ENCODE peak calls at places on chromosomes 2 and 18, in nine cellular contexts. One of them, this sample, is unnamed.
A peak's percentile ranks its signal among the peaks of the same experiment; 100 is the strongest.

GRCh38 chr18:2256577-2256976 is 314.7 kb downstream of the METTL4 start:
- DNase-seq in naive thymus-derived CD4-positive, alpha-beta T cell: no peak
- DNase-seq in small intestine: no peak
- DNase-seq in ovary: no peak
- DNase-seq in aorta: no peak
- DNase-seq in SJSA1: no peak
- DNase-seq in uterus: no peak
- DNase-seq in GM23248: no peak
- DNase-seq in coronary artery: no peak
- DNase-seq in this sample: no peak

GRCh38 chr2:201358684-201359083 is 1.5 kb upstream of the FLACC1 start:
- DNase-seq in GM23248: peak; percentile 92
- DNase-seq in SJSA1: peak; percentile 36
- DNase-seq in ovary: no peak
- DNase-seq in aorta: no peak
- DNase-seq in coronary artery: no peak
- DNase-seq in naive thymus-derived CD4-positive, alpha-beta T cell: no peak
- DNase-seq in uterus: no peak
- DNase-seq in small intestine: no peak
- DNase-seq in this sample: no peak

GRCh38 chr18:58761970-58762780 is 90.9 kb downstream of the MALT1 start:
- DNase-seq in aorta: no peak
- DNase-seq in uterus: no peak
- DNase-seq in ovary: no peak
- DNase-seq in naive thymus-derived CD4-positive, alpha-beta T cell: no peak
- DNase-seq in SJSA1: no peak
- DNase-seq in GM23248: no peak
- DNase-seq in coronary artery: peak; percentile 52
- DNase-seq in small intestine: no peak
- DNase-seq in this sample: no peak

GRCh38 chr2:178404380-178404767 is 46.6 kb downstream of the PRKRA start:
- DNase-seq in coronary artery: no peak
- DNase-seq in aorta: no peak
- DNase-seq in SJSA1: peak; percentile 52
- DNase-seq in small intestine: no peak
- DNase-seq in naive thymus-derived CD4-positive, alpha-beta T cell: no peak
- DNase-seq in uterus: no peak
- DNase-seq in GM23248: peak; percentile 86
- DNase-seq in ovary: no peak
- DNase-seq in this sample: no peak

GRCh38 chr18:62450546-62451395 is 72.1 kb upstream of the ZCCHC2 start:
- DNase-seq in SJSA1: peak; percentile 62
- DNase-seq in small intestine: peak; percentile 89
- DNase-seq in ovary: peak; percentile 36
- DNase-seq in uterus: peak; percentile 35
- DNase-seq in naive thymus-derived CD4-positive, alpha-beta T cell: no peak
- DNase-seq in coronary artery: peak; percentile 90
- DNase-seq in GM23248: peak; percentile 91
- DNase-seq in aorta: peak; percentile 94
- DNase-seq in this sample: peak; percentile 79

GRCh38 chr18:71116535-71116934 is 827.7 kb downstream of the SOCS6 start:
- DNase-seq in SJSA1: no peak
- DNase-seq in coronary artery: no peak
- DNase-seq in small intestine: no peak
- DNase-seq in naive thymus-derived CD4-positive, alpha-beta T cell: no peak
- DNase-seq in uterus: no peak
- DNase-seq in ovary: no peak
- DNase-seq in aorta: no peak
- DNase-seq in GM23248: no peak
- DNase-seq in this sample: no peak

GRCh38 chr2:96890726-96891385 is 21.0 kb upstream of the SEMA4C start:
- DNase-seq in uterus: no peak
- DNase-seq in SJSA1: no peak
- DNase-seq in coronary artery: no peak
- DNase-seq in aorta: no peak
- DNase-seq in small intestine: no peak
- DNase-seq in naive thymus-derived CD4-positive, alpha-beta T cell: no peak
- DNase-seq in GM23248: no peak
- DNase-seq in ovary: no peak
- DNase-seq in this sample: no peak

GRCh38 chr2:3505771-3506170 is 13.6 kb downstream of the ADI1 start:
- DNase-seq in SJSA1: peak; percentile 39
- DNase-seq in small intestine: peak; percentile 33
- DNase-seq in ovary: no peak
- DNase-seq in coronary artery: peak; percentile 16
- DNase-seq in aorta: no peak
- DNase-seq in naive thymus-derived CD4-positive, alpha-beta T cell: no peak
- DNase-seq in GM23248: no peak
- DNase-seq in uterus: no peak
- DNase-seq in this sample: no peak

GRCh38 chr2:177072069-177072468 is 140.5 kb upstream of the HNRNPA3 start:
- DNase-seq in GM23248: peak; percentile 29
- DNase-seq in SJSA1: no peak
- DNase-seq in small intestine: no peak
- DNase-seq in naive thymus-derived CD4-positive, alpha-beta T cell: no peak
- DNase-seq in coronary artery: no peak
- DNase-seq in aorta: no peak
- DNase-seq in ovary: no peak
- DNase-seq in uterus: no peak
- DNase-seq in this sample: no peak

GRCh38 chr2:128273469-128274081 is 45.1 kb downstream of the HS6ST1 start:
- DNase-seq in aorta: peak; percentile 59
- DNase-seq in coronary artery: peak; percentile 68
- DNase-seq in small intestine: no peak
- DNase-seq in uterus: no peak
- DNase-seq in SJSA1: no peak
- DNase-seq in naive thymus-derived CD4-positive, alpha-beta T cell: no peak
- DNase-seq in ovary: no peak
- DNase-seq in GM23248: no peak
- DNase-seq in this sample: peak; percentile 61

GRCh38 chr2:180497621-180498152 is 482.7 kb upstream of the UBE2E3 start:
- DNase-seq in small intestine: no peak
- DNase-seq in ovary: no peak
- DNase-seq in uterus: no peak
- DNase-seq in coronary artery: no peak
- DNase-seq in SJSA1: no peak
- DNase-seq in GM23248: no peak
- DNase-seq in naive thymus-derived CD4-positive, alpha-beta T cell: no peak
- DNase-seq in aorta: no peak
- DNase-seq in this sample: no peak

GRCh38 chr2:96553176-96553956 is 16.8 kb downstream of the ARID5A start:
- DNase-seq in naive thymus-derived CD4-positive, alpha-beta T cell: no peak
- DNase-seq in aorta: peak; percentile 79
- DNase-seq in coronary artery: peak; percentile 72
- DNase-seq in uterus: no peak
- DNase-seq in GM23248: no peak
- DNase-seq in ovary: no peak
- DNase-seq in SJSA1: no peak
- DNase-seq in small intestine: no peak
- DNase-seq in this sample: no peak

GRCh38 chr2:207165121-207166038 is at the start of gene KLF7:
- DNase-seq in ovary: peak; percentile 68
- DNase-seq in SJSA1: peak; percentile 86
- DNase-seq in coronary artery: no peak
- DNase-seq in uterus: peak; percentile 49
- DNase-seq in aorta: peak; percentile 83
- DNase-seq in GM23248: peak; percentile 76
- DNase-seq in naive thymus-derived CD4-positive, alpha-beta T cell: peak; percentile 77
- DNase-seq in small intestine: peak; percentile 53
- DNase-seq in this sample: peak; percentile 80

GRCh38 chr18:31217455-31217854 is 54.8 kb upstream of the DSC1 start:
- DNase-seq in aorta: no peak
- DNase-seq in small intestine: no peak
- DNase-seq in naive thymus-derived CD4-positive, alpha-beta T cell: no peak
- DNase-seq in ovary: no peak
- DNase-seq in GM23248: no peak
- DNase-seq in SJSA1: no peak
- DNase-seq in uterus: no peak
- DNase-seq in coronary artery: no peak
- DNase-seq in this sample: no peak

GRCh38 chr2:112691761-112692370 is 29.0 kb upstream of the NT5DC4 start:
- DNase-seq in uterus: no peak
- DNase-seq in naive thymus-derived CD4-positive, alpha-beta T cell: no peak
- DNase-seq in GM23248: peak; percentile 53
- DNase-seq in SJSA1: no peak
- DNase-seq in coronary artery: no peak
- DNase-seq in aorta: no peak
- DNase-seq in ovary: no peak
- DNase-seq in small intestine: no peak
- DNase-seq in this sample: no peak

GRCh38 chr2:200119236-200119635 is 163.9 kb downstream of the MAIP1 start:
- DNase-seq in naive thymus-derived CD4-positive, alpha-beta T cell: no peak
- DNase-seq in uterus: no peak
- DNase-seq in coronary artery: no peak
- DNase-seq in ovary: no peak
- DNase-seq in aorta: no peak
- DNase-seq in GM23248: no peak
- DNase-seq in small intestine: no peak
- DNase-seq in SJSA1: no peak
- DNase-seq in this sample: no peak

GRCh38 chr18:38872342-38872741 is 1306.7 kb upstream of the CELF4 start:
- DNase-seq in small intestine: no peak
- DNase-seq in aorta: no peak
- DNase-seq in GM23248: no peak
- DNase-seq in SJSA1: no peak
- DNase-seq in naive thymus-derived CD4-positive, alpha-beta T cell: no peak
- DNase-seq in coronary artery: no peak
- DNase-seq in ovary: no peak
- DNase-seq in uterus: no peak
- DNase-seq in this sample: no peak

GRCh38 chr2:43178602-43179542 is 47.5 kb downstream of the ZFP36L2 start:
- DNase-seq in coronary artery: peak; percentile 90
- DNase-seq in SJSA1: peak; percentile 79
- DNase-seq in uterus: peak; percentile 88
- DNase-seq in naive thymus-derived CD4-positive, alpha-beta T cell: no peak
- DNase-seq in aorta: peak; percentile 89
- DNase-seq in GM23248: peak; percentile 93
- DNase-seq in small intestine: peak; percentile 73
- DNase-seq in ovary: peak; percentile 89
- DNase-seq in this sample: peak; percentile 82

GRCh38 chr18:48902856-48903601 is 47.7 kb downstream of the SMAD7 start:
- DNase-seq in aorta: peak; percentile 90
- DNase-seq in ovary: no peak
- DNase-seq in naive thymus-derived CD4-positive, alpha-beta T cell: no peak
- DNase-seq in coronary artery: peak; percentile 92
- DNase-seq in SJSA1: peak; percentile 55
- DNase-seq in small intestine: no peak
- DNase-seq in uterus: peak; percentile 43
- DNase-seq in GM23248: peak; percentile 44
- DNase-seq in this sample: no peak

GRCh38 chr2:20351555-20352229 is 1.0 kb upstream of the PUM2 start:
- DNase-seq in uterus: no peak
- DNase-seq in small intestine: no peak
- DNase-seq in GM23248: no peak
- DNase-seq in naive thymus-derived CD4-positive, alpha-beta T cell: peak; percentile 10
- DNase-seq in coronary artery: no peak
- DNase-seq in SJSA1: no peak
- DNase-seq in ovary: no peak
- DNase-seq in aorta: no peak
- DNase-seq in this sample: no peak

GRCh38 chr2:210503622-210504300 is 27.2 kb upstream of the LANCL1 start:
- DNase-seq in small intestine: no peak
- DNase-seq in GM23248: peak; percentile 27
- DNase-seq in ovary: no peak
- DNase-seq in uterus: no peak
- DNase-seq in aorta: no peak
- DNase-seq in naive thymus-derived CD4-positive, alpha-beta T cell: no peak
- DNase-seq in SJSA1: no peak
- DNase-seq in coronary artery: no peak
- DNase-seq in this sample: no peak

GRCh38 chr2:150735894-150736498 is 248.5 kb upstream of the RND3 start:
- DNase-seq in naive thymus-derived CD4-positive, alpha-beta T cell: no peak
- DNase-seq in small intestine: no peak
- DNase-seq in GM23248: no peak
- DNase-seq in aorta: no peak
- DNase-seq in ovary: no peak
- DNase-seq in SJSA1: no peak
- DNase-seq in coronary artery: no peak
- DNase-seq in uterus: no peak
- DNase-seq in this sample: no peak
- H3K27ac ChIP-seq in naive thymus-derived CD4-positive, alpha-beta T cell: no peak overlapping the region
- H3K27ac ChIP-seq in small intestine: no peak overlapping the region
- H3K27ac ChIP-seq in GM23248: no peak overlapping the region
- H3K27ac ChIP-seq in aorta: no peak overlapping the region
- H3K27ac ChIP-seq in ovary: no peak overlapping the region
- H3K27ac ChIP-seq in SJSA1: no peak overlapping the region
- H3K27ac ChIP-seq in coronary artery: no peak overlapping the region
- H3K27ac ChIP-seq in uterus: no peak overlapping the region
- H3K27ac ChIP-seq in this sample: no peak overlapping the region

GRCh38 chr2:167857406-167857805 is 390.0 kb downstream of the STK39 start:
- DNase-seq in naive thymus-derived CD4-positive, alpha-beta T cell: no peak
- DNase-seq in uterus: no peak
- DNase-seq in coronary artery: no peak
- DNase-seq in small intestine: no peak
- DNase-seq in SJSA1: no peak
- DNase-seq in aorta: no peak
- DNase-seq in ovary: no peak
- DNase-seq in GM23248: no peak
- DNase-seq in this sample: no peak
- H3K27ac ChIP-seq in naive thymus-derived CD4-positive, alpha-beta T cell: no peak overlapping the region
- H3K27ac ChIP-seq in uterus: no peak overlapping the region
- H3K27ac ChIP-seq in coronary artery: no peak overlapping the region
- H3K27ac ChIP-seq in small intestine: no peak overlapping the region
- H3K27ac ChIP-seq in SJSA1: no peak overlapping the region
- H3K27ac ChIP-seq in aorta: no peak overlapping the region
- H3K27ac ChIP-seq in ovary: no peak overlapping the region
- H3K27ac ChIP-seq in GM23248: no peak overlapping the region
- H3K27ac ChIP-seq in this sample: no peak overlapping the region

DNA sequence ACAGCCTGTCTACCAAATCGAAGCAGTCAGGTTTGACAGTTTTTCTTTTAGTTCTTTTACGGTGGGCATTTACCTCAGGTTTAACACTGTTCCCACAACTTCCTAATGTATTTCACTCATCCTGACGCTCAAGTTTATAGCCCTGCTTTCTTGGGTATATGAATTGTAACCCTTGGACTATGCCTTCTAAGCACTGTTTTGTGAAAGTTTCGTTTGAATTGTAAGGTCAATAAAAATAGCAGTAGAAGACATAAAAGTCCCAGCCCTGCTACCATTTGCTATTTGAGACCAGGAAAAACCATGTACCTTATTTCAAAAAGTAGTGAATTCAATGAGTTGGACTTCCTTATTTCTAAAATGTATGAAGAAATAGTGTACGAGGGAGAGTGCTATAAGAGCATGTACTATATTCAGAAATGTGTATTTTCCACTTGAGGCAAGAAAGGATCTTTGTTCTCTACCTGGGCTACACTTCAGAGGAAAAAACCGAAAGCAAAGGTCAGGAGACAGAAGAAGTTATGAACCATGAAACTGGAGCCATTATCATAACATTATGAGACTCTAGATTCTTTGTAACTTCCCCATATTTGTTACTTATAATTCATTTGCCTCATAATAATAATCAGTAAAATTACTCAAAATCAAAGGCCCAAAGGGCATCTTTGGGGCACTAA is 1.9 kb upstream of the ZC3H15 start:
- DNase-seq in coronary artery: no peak
- DNase-seq in aorta: no peak
- DNase-seq in SJSA1: no peak
- DNase-seq in naive thymus-derived CD4-positive, alpha-beta T cell: no peak
- DNase-seq in uterus: no peak
- DNase-seq in GM23248: no peak
- DNase-seq in small intestine: peak; percentile 81
- DNase-seq in ovary: no peak
- DNase-seq in this sample: no peak
- H3K27ac ChIP-seq in coronary artery: no peak overlapping the region
- H3K27ac ChIP-seq in aorta: no peak overlapping the region
- H3K27ac ChIP-seq in SJSA1: no peak overlapping the region
- H3K27ac ChIP-seq in naive thymus-derived CD4-positive, alpha-beta T cell: no peak overlapping the region
- H3K27ac ChIP-seq in uterus: no peak overlapping the region
- H3K27ac ChIP-seq in GM23248: no peak overlapping the region
- H3K27ac ChIP-seq in small intestine: peak overlapping the region; percentile 24
- H3K27ac ChIP-seq in ovary: no peak overlapping the region
- H3K27ac ChIP-seq in this sample: peak overlapping the region; percentile 27

GRCh38 chr2:219474285-219475060 is 24.2 kb upstream of the GMPPA start:
- DNase-seq in small intestine: no peak
- DNase-seq in ovary: no peak
- DNase-seq in SJSA1: no peak
- DNase-seq in uterus: no peak
- DNase-seq in naive thymus-derived CD4-positive, alpha-beta T cell: no peak
- DNase-seq in GM23248: no peak
- DNase-seq in coronary artery: no peak
- DNase-seq in aorta: no peak
- DNase-seq in this sample: no peak
- H3K27ac ChIP-seq in small intestine: no peak overlapping the region
- H3K27ac ChIP-seq in ovary: no peak overlapping the region
- H3K27ac ChIP-seq in SJSA1: no peak overlapping the region
- H3K27ac ChIP-seq in uterus: peak overlapping the region; percentile 64
- H3K27ac ChIP-seq in naive thymus-derived CD4-positive, alpha-beta T cell: no peak overlapping the region
- H3K27ac ChIP-seq in GM23248: no peak overlapping the region
- H3K27ac ChIP-seq in coronary artery: peak overlapping the region; percentile 52
- H3K27ac ChIP-seq in aorta: no peak overlapping the region
- H3K27ac ChIP-seq in this sample: no peak overlapping the region